ENCODE peak calls at places on chromosomes 12 and 14, in six cellular contexts. One of them, this sample, is unnamed.

GRCh38 chr12:67651380-67651695 is 2.8 kb downstream of the DYRK2 start:
- DNase-seq in nephron progenitor cell: no peak
- DNase-seq in smooth muscle cell of the brain vasculature: no peak
- DNase-seq in NCI-H82: peak
- DNase-seq in skeletal muscle cell: no peak
- DNase-seq in neural progenitor cell: peak
- DNase-seq in this sample: no peak

GRCh38 chr14:70726651-70727375 is 82.5 kb downstream of the MAP3K9 start:
- DNase-seq in smooth muscle cell of the brain vasculature: no peak
- DNase-seq in nephron progenitor cell: no peak
- DNase-seq in NCI-H82: peak
- DNase-seq in skeletal muscle cell: no peak
- DNase-seq in neural progenitor cell: no peak
- DNase-seq in this sample: no peak

GRCh38 chr12:59737725-59738463 is 142.1 kb downstream of the SLC16A7 start:
- DNase-seq in nephron progenitor cell: no peak
- DNase-seq in smooth muscle cell of the brain vasculature: no peak
- DNase-seq in skeletal muscle cell: no peak
- DNase-seq in NCI-H82: no peak
- DNase-seq in neural progenitor cell: no peak
- DNase-seq in this sample: no peak

GRCh38 chr12:12877145-12877544 is 14.2 kb upstream of the GPRC5A start:
- DNase-seq in NCI-H82: no peak
- DNase-seq in smooth muscle cell of the brain vasculature: no peak
- DNase-seq in neural progenitor cell: no peak
- DNase-seq in skeletal muscle cell: no peak
- DNase-seq in nephron progenitor cell: no peak
- DNase-seq in this sample: no peak

GRCh38 chr14:103646189-103646588 is 17.2 kb downstream of the KLC1 start:
- DNase-seq in neural progenitor cell: no peak
- DNase-seq in skeletal muscle cell: no peak
- DNase-seq in nephron progenitor cell: no peak
- DNase-seq in NCI-H82: no peak
- DNase-seq in smooth muscle cell of the brain vasculature: no peak
- DNase-seq in this sample: no peak

GRCh38 chr12:3743803-3744202 is 9.1 kb downstream of the CRACR2A start:
- DNase-seq in neural progenitor cell: no peak
- DNase-seq in nephron progenitor cell: no peak
- DNase-seq in NCI-H82: no peak
- DNase-seq in smooth muscle cell of the brain vasculature: no peak
- DNase-seq in skeletal muscle cell: no peak
- DNase-seq in this sample: no peak

GRCh38 chr12:79444089-79444488 is 246.7 kb downstream of the PAWR start:
- DNase-seq in nephron progenitor cell: no peak
- DNase-seq in neural progenitor cell: no peak
- DNase-seq in skeletal muscle cell: no peak
- DNase-seq in smooth muscle cell of the brain vasculature: no peak
- DNase-seq in NCI-H82: no peak
- DNase-seq in this sample: no peak

GRCh38 chr14:52551696-52552062 is 626 bp downstream of the TXNDC16 start:
- DNase-seq in NCI-H82: peak
- DNase-seq in smooth muscle cell of the brain vasculature: no peak
- DNase-seq in skeletal muscle cell: no peak
- DNase-seq in neural progenitor cell: peak
- DNase-seq in nephron progenitor cell: no peak
- DNase-seq in this sample: no peak

GRCh38 chr14:105745433-105746123 is 219.2 kb downstream of the TMEM121 start:
- DNase-seq in smooth muscle cell of the brain vasculature: no peak
- DNase-seq in neural progenitor cell: no peak
- DNase-seq in skeletal muscle cell: no peak
- DNase-seq in NCI-H82: no peak
- DNase-seq in nephron progenitor cell: no peak
- DNase-seq in this sample: no peak

GRCh38 chr14:54776361-54777001 is 126.1 kb downstream of the GCH1 start:
- DNase-seq in skeletal muscle cell: peak
- DNase-seq in smooth muscle cell of the brain vasculature: no peak
- DNase-seq in nephron progenitor cell: no peak
- DNase-seq in neural progenitor cell: no peak
- DNase-seq in NCI-H82: no peak
- DNase-seq in this sample: no peak

GRCh38 chr14:98721061-98721460 is 550.9 kb downstream of the BCL11B start:
- DNase-seq in nephron progenitor cell: no peak
- DNase-seq in skeletal muscle cell: no peak
- DNase-seq in smooth muscle cell of the brain vasculature: no peak
- DNase-seq in NCI-H82: no peak
- DNase-seq in neural progenitor cell: no peak
- DNase-seq in this sample: no peak

GRCh38 chr14:96754845-96755184 is 42.4 kb upstream of the VRK1 start:
- DNase-seq in neural progenitor cell: peak
- DNase-seq in NCI-H82: peak
- DNase-seq in smooth muscle cell of the brain vasculature: no peak
- DNase-seq in skeletal muscle cell: no peak
- DNase-seq in nephron progenitor cell: no peak
- DNase-seq in this sample: peak

GRCh38 chr14:88802596-88802995 is 9.8 kb upstream of the EML5 start:
- DNase-seq in smooth muscle cell of the brain vasculature: no peak
- DNase-seq in nephron progenitor cell: no peak
- DNase-seq in neural progenitor cell: peak
- DNase-seq in skeletal muscle cell: no peak
- DNase-seq in NCI-H82: no peak
- DNase-seq in this sample: no peak

GRCh38 chr14:61730756-61731373 is 31.4 kb upstream of the SNAPC1 start:
- DNase-seq in NCI-H82: no peak
- DNase-seq in nephron progenitor cell: no peak
- DNase-seq in skeletal muscle cell: no peak
- DNase-seq in neural progenitor cell: no peak
- DNase-seq in smooth muscle cell of the brain vasculature: no peak
- DNase-seq in this sample: no peak

GRCh38 chr12:50006266-50006665 is 19.0 kb downstream of the RACGAP1 start:
- DNase-seq in skeletal muscle cell: no peak
- DNase-seq in smooth muscle cell of the brain vasculature: no peak
- DNase-seq in nephron progenitor cell: no peak
- DNase-seq in NCI-H82: no peak
- DNase-seq in neural progenitor cell: no peak
- DNase-seq in this sample: no peak

GRCh38 chr12:14854586-14855163 is 11.3 kb upstream of the ART4 start:
- DNase-seq in smooth muscle cell of the brain vasculature: no peak
- DNase-seq in NCI-H82: peak
- DNase-seq in skeletal muscle cell: no peak
- DNase-seq in nephron progenitor cell: peak
- DNase-seq in neural progenitor cell: no peak
- DNase-seq in this sample: no peak

GRCh38 chr14:105138021-105138541 is 30.5 kb downstream of the JAG2 start:
- DNase-seq in skeletal muscle cell: no peak
- DNase-seq in nephron progenitor cell: no peak
- DNase-seq in smooth muscle cell of the brain vasculature: no peak
- DNase-seq in NCI-H82: no peak
- DNase-seq in neural progenitor cell: no peak
- DNase-seq in this sample: peak

GRCh38 chr12:1918081-1918874 is at the start of gene CACNA2D4:
- DNase-seq in neural progenitor cell: peak
- DNase-seq in skeletal muscle cell: no peak
- DNase-seq in NCI-H82: peak
- DNase-seq in smooth muscle cell of the brain vasculature: no peak
- DNase-seq in nephron progenitor cell: peak
- DNase-seq in this sample: peak

GRCh38 chr14:80965041-80965440 is 9.6 kb downstream of the TSHR start:
- DNase-seq in nephron progenitor cell: no peak
- DNase-seq in skeletal muscle cell: no peak
- DNase-seq in neural progenitor cell: no peak
- DNase-seq in NCI-H82: no peak
- DNase-seq in smooth muscle cell of the brain vasculature: no peak
- DNase-seq in this sample: no peak

GRCh38 chr14:77556946-77557345 is 58.3 kb upstream of the ISM2 start:
- DNase-seq in NCI-H82: no peak
- DNase-seq in skeletal muscle cell: no peak
- DNase-seq in smooth muscle cell of the brain vasculature: no peak
- DNase-seq in nephron progenitor cell: no peak
- DNase-seq in neural progenitor cell: no peak
- DNase-seq in this sample: no peak

GRCh38 chr12:45543887-45544286 is 185.6 kb upstream of the ARID2 start:
- DNase-seq in smooth muscle cell of the brain vasculature: peak
- DNase-seq in skeletal muscle cell: peak
- DNase-seq in nephron progenitor cell: peak
- DNase-seq in neural progenitor cell: peak
- DNase-seq in NCI-H82: peak
- DNase-seq in this sample: peak

GRCh38 chr12:105329926-105330282 is 587 bp upstream of the C12orf75 start:
- DNase-seq in nephron progenitor cell: no peak
- DNase-seq in neural progenitor cell: no peak
- DNase-seq in smooth muscle cell of the brain vasculature: no peak
- DNase-seq in NCI-H82: no peak
- DNase-seq in skeletal muscle cell: no peak
- DNase-seq in this sample: no peak

GRCh38 chr12:102847131-102847530 is 69.9 kb downstream of the PAH start:
- DNase-seq in NCI-H82: no peak
- DNase-seq in neural progenitor cell: no peak
- DNase-seq in skeletal muscle cell: no peak
- DNase-seq in smooth muscle cell of the brain vasculature: no peak
- DNase-seq in nephron progenitor cell: no peak
- DNase-seq in this sample: no peak

GRCh38 chr12:70005864-70006618 is 181.0 kb downstream of the MYRFL start:
- DNase-seq in smooth muscle cell of the brain vasculature: no peak
- DNase-seq in NCI-H82: no peak
- DNase-seq in nephron progenitor cell: no peak
- DNase-seq in skeletal muscle cell: no peak
- DNase-seq in neural progenitor cell: no peak
- DNase-seq in this sample: no peak

GRCh38 chr14:50659327-50659974 is 8.7 kb downstream of the SAV1 start:
- DNase-seq in skeletal muscle cell: no peak
- DNase-seq in neural progenitor cell: no peak
- DNase-seq in NCI-H82: peak
- DNase-seq in smooth muscle cell of the brain vasculature: no peak
- DNase-seq in nephron progenitor cell: no peak
- DNase-seq in this sample: no peak

GRCh38 chr12:56160160-56160763 is 2.1 kb downstream of the MYL6 start:
- DNase-seq in nephron progenitor cell: no peak
- DNase-seq in NCI-H82: no peak
- DNase-seq in smooth muscle cell of the brain vasculature: no peak
- DNase-seq in neural progenitor cell: no peak
- DNase-seq in skeletal muscle cell: no peak
- DNase-seq in this sample: no peak

GRCh38 chr14:103550451-103551337 is 11.8 kb downstream of the BAG5 start:
- DNase-seq in skeletal muscle cell: no peak
- DNase-seq in neural progenitor cell: no peak
- DNase-seq in nephron progenitor cell: no peak
- DNase-seq in smooth muscle cell of the brain vasculature: no peak
- DNase-seq in NCI-H82: no peak
- DNase-seq in this sample: no peak

GRCh38 chr14:95480109-95480886 is 36.2 kb downstream of the SYNE3 start:
- DNase-seq in NCI-H82: no peak
- DNase-seq in nephron progenitor cell: no peak
- DNase-seq in skeletal muscle cell: no peak
- DNase-seq in smooth muscle cell of the brain vasculature: no peak
- DNase-seq in neural progenitor cell: no peak
- DNase-seq in this sample: no peak

GRCh38 chr14:22387776-22388241 is 201.2 kb downstream of the DAD1 start:
- DNase-seq in neural progenitor cell: no peak
- DNase-seq in skeletal muscle cell: no peak
- DNase-seq in nephron progenitor cell: no peak
- DNase-seq in smooth muscle cell of the brain vasculature: no peak
- DNase-seq in NCI-H82: no peak
- DNase-seq in this sample: peak

GRCh38 chr12:6929806-6930452 is 2.2 kb downstream of the ATN1 start:
- DNase-seq in smooth muscle cell of the brain vasculature: no peak
- DNase-seq in skeletal muscle cell: no peak
- DNase-seq in neural progenitor cell: no peak
- DNase-seq in nephron progenitor cell: no peak
- DNase-seq in NCI-H82: no peak
- DNase-seq in this sample: no peak

GRCh38 chr14:86799244-86799647 is 1193.7 kb downstream of the GALC start:
- DNase-seq in neural progenitor cell: no peak
- DNase-seq in nephron progenitor cell: no peak
- DNase-seq in NCI-H82: no peak
- DNase-seq in skeletal muscle cell: peak
- DNase-seq in smooth muscle cell of the brain vasculature: peak
- DNase-seq in this sample: no peak

GRCh38 chr12:45468751-45469615 is 253.1 kb downstream of the ANO6 start:
- DNase-seq in neural progenitor cell: no peak
- DNase-seq in smooth muscle cell of the brain vasculature: no peak
- DNase-seq in NCI-H82: peak
- DNase-seq in skeletal muscle cell: no peak
- DNase-seq in nephron progenitor cell: no peak
- DNase-seq in this sample: peak

This sample was measured in H9.